ENCODE peak calls at places on chromosomes 3 and 15, in four cellular contexts. D is foreskin keratinocyte; X is activated T-cell treated with anti-CD3 and anti-CD28 coated beads, Interleukin-2, amount 50 U/mL, for 72 hours; N is WTC11. B is an unnamed sample.

GRCh38 chr3:139906441-139906840 is 28.5 kb upstream of the CLSTN2 start:
- DNase-seq in X (no peak), D (peak; percentile 63), N (no peak), B (peak; percentile 43)

GRCh38 chr3:134911611-134912604 is 116.8 kb downstream of the EPHB1 start:
- DNase-seq in D (no peak), X (no peak), N (no peak), B (no peak)

GRCh38 chr15:73940061-73940981 is 14.1 kb downstream of the LOXL1 start:
- DNase-seq in X (no peak), D (no peak), N (no peak), B (no peak)

GRCh38 chr15:70109522-70109921 is 11.8 kb upstream of the TLE3 start:
- DNase-seq in N (no peak), D (no peak), X (no peak), B (no peak)

GRCh38 chr15:69810441-69811071 is 287.2 kb downstream of the TLE3 start:
- DNase-seq in N (no peak), D (no peak), X (no peak), B (no peak)

GRCh38 chr3:9692416-9692815 is 11.2 kb upstream of the CPNE9 start:
- DNase-seq in N (no peak), X (no peak), D (no peak), B (no peak)

GRCh38 chr3:13547591-13548371 is 1.1 kb upstream of the FBLN2 start:
- DNase-seq in X (no peak), D (peak; percentile 84), N (peak; percentile 45), B (peak; percentile 45)

GRCh38 chr3:156792945-156793344 is 33.2 kb upstream of the LEKR1 start:
- DNase-seq in N (no peak), D (no peak), X (no peak), B (no peak)

GRCh38 chr15:59290311-59291213 is 82.1 kb downstream of the MYO1E start:
- DNase-seq in D (no peak), N (no peak), X (no peak), B (no peak)

GRCh38 chr3:190442240-190442639 is 7.5 kb downstream of the TMEM207 start:
- DNase-seq in D (no peak), X (no peak), N (no peak), B (no peak)

GRCh38 chr15:31437686-31438085 is 111.1 kb downstream of the KLF13 start:
- DNase-seq in D (no peak), N (no peak), X (peak; percentile 77), B (no peak)

GRCh38 chr3:21839592-21839991 is 88.6 kb upstream of the ZNF385D start:
- DNase-seq in N (peak; percentile 48), D (no peak), X (no peak), B (no peak)

GRCh38 chr3:126990024-126990700 is 7.2 kb downstream of the PLXNA1 start:
- DNase-seq in X (no peak), N (no peak), D (no peak), B (no peak)